ENCODE peak calls at places on chromosomes 16 and 17, in nine cellular contexts. C is dorsolateral prefrontal cortex, M is breast epithelium, S is right lobe of liver, E is AG04450, T is Peyer's patch, I is transverse colon, V is colonic mucosa, X is neural progenitor cell. D is an unnamed sample.

GRCh38 chr16:86010680-86011141 is 111.7 kb downstream of the IRF8 start:
- DNase-seq in C (no peak), M (no peak), S (no peak), E (no peak), T (peak), I (no peak), V (no peak), X (no peak), D (no peak)

GRCh38 chr17:16313159-16314090 is 39.8 kb downstream of the CENPV start:
- DNase-seq in C (no peak), M (no peak), S (no peak), E (peak), T (no peak), I (no peak), V (no peak), X (no peak), D (no peak)

GRCh38 chr16:12627394-12627793 is 176.3 kb downstream of the CPPED1 start:
- DNase-seq in C (no peak), M (no peak), S (no peak), E (no peak), T (no peak), I (no peak), V (no peak), X (no peak), D (no peak)

GRCh38 chr17:72693956-72694355 is 398.5 kb downstream of the SLC39A11 start:
- DNase-seq in C (no peak), M (no peak), S (no peak), E (no peak), T (no peak), I (no peak), V (no peak), X (no peak), D (no peak)

GRCh38 chr17:40366861-40367518 is 2.5 kb upstream of the GJD3 start:
- DNase-seq in C (no peak), M (no peak), S (no peak), E (no peak), T (no peak), I (no peak), V (no peak), X (no peak), D (no peak)

GRCh38 chr17:60345233-60345632 is 46.7 kb downstream of the USP32 start:
- DNase-seq in C (no peak), M (no peak), S (no peak), E (no peak), T (no peak), I (no peak), V (no peak), X (no peak), D (no peak)

GRCh38 chr17:68446626-68447041 is 10.7 kb downstream of the WIPI1 start:
- DNase-seq in C (no peak), M (no peak), S (no peak), E (no peak), T (no peak), I (no peak), V (no peak), X (no peak), D (no peak)

GRCh38 chr16:29230671-29231091 is 175.8 kb downstream of the NPIPB11 start:
- DNase-seq in C (no peak), M (no peak), S (no peak), E (peak), T (no peak), I (no peak), V (no peak), X (peak), D (no peak)

GRCh38 chr17:38861399-38861843 is 7.9 kb upstream of the RPL23 start:
- DNase-seq in C (no peak), M (no peak), S (no peak), E (no peak), T (no peak), I (no peak), V (no peak), X (no peak), D (no peak)

GRCh38 chr17:81941484-81942166 is 4.5 kb upstream of the PYCR1 start:
- DNase-seq in C (peak), M (no peak), S (no peak), E (no peak), T (no peak), I (no peak), V (no peak), X (peak), D (peak)

GRCh38 chr16:68272501-68273209 is 8.3 kb downstream of the SLC7A6 start:
- DNase-seq in C (no peak), M (no peak), S (no peak), E (no peak), T (peak), I (peak), V (peak), X (no peak), D (no peak)

GRCh38 chr17:45353047-45353446 is 36.2 kb upstream of the MAP3K14 start:
- DNase-seq in C (no peak), M (peak), S (no peak), E (no peak), T (no peak), I (peak), V (no peak), X (no peak), D (no peak)

GRCh38 chr17:79078476-79079190 is 4.0 kb downstream of the ENGASE start:
- DNase-seq in C (no peak), M (no peak), S (peak), E (no peak), T (no peak), I (peak), V (peak), X (no peak), D (no peak)

GRCh38 chr17:81119223-81120148 is 45.8 kb upstream of the PVALEF start:
- DNase-seq in C (peak), M (peak), S (peak), E (peak), T (peak), I (peak), V (peak), X (peak), D (peak)

GRCh38 chr16:566475-567361 is at the start of gene NHLRC4:
- DNase-seq in C (no peak), M (peak), S (peak), E (no peak), T (peak), I (peak), V (peak), X (peak), D (no peak)

GRCh38 chr16:4944333-4945281 is 7.7 kb upstream of the PPL start:
- DNase-seq in C (no peak), M (peak), S (peak), E (peak), T (peak), I (peak), V (peak), X (no peak), D (peak)

GRCh38 chr17:41049110-41049509 is 2.0 kb upstream of the KRTAP2-1 start:
- DNase-seq in C (no peak), M (no peak), S (no peak), E (no peak), T (no peak), I (no peak), V (no peak), X (no peak), D (no peak)

GRCh38 chr16:84761448-84762368 is 58.1 kb upstream of the CRISPLD2 start:
- DNase-seq in C (no peak), M (no peak), S (no peak), E (no peak), T (no peak), I (no peak), V (no peak), X (no peak), D (no peak)

GRCh38 chr17:82366749-82367148 is 4.8 kb upstream of the UTS2R start:
- DNase-seq in C (no peak), M (no peak), S (no peak), E (no peak), T (no peak), I (peak), V (peak), X (no peak), D (no peak)

GRCh38 chr17:7745748-7746470 is 28.4 kb downstream of the DNAH2 start:
- DNase-seq in C (no peak), M (peak), S (no peak), E (peak), T (no peak), I (no peak), V (no peak), X (no peak), D (peak)

GRCh38 chr16:30185141-30185682 is 1.8 kb downstream of the CORO1A start:
- DNase-seq in C (no peak), M (no peak), S (peak), E (no peak), T (peak), I (peak), V (no peak), X (no peak), D (peak)

GRCh38 chr17:71229036-71229435 is 891.8 kb upstream of the SOX9 start:
- DNase-seq in C (no peak), M (no peak), S (no peak), E (no peak), T (no peak), I (no peak), V (no peak), X (no peak), D (no peak)

GRCh38 chr17:56912105-56912999 is 1.5 kb downstream of the TRIM25 start:
- DNase-seq in C (no peak), M (no peak), S (peak), E (no peak), T (no peak), I (peak), V (peak), X (no peak), D (no peak)

GRCh38 chr16:69567031-69567680 is 1.4 kb downstream of the NFAT5 start:
- DNase-seq in C (no peak), M (no peak), S (no peak), E (no peak), T (no peak), I (no peak), V (no peak), X (no peak), D (no peak)

GRCh38 chr17:71494456-71494855 is 626.4 kb upstream of the SOX9 start:
- DNase-seq in C (no peak), M (no peak), S (no peak), E (no peak), T (no peak), I (no peak), V (no peak), X (no peak), D (no peak)

GRCh38 chr17:83117594-83117993 is 38.2 kb downstream of the METRNL start:
- DNase-seq in C (no peak), M (no peak), S (no peak), E (no peak), T (no peak), I (no peak), V (no peak), X (no peak), D (no peak)

GRCh38 chr17:69525920-69526841 is 111.7 kb downstream of the MAP2K6 start:
- DNase-seq in C (no peak), M (no peak), S (no peak), E (peak), T (no peak), I (peak), V (peak), X (peak), D (no peak)

GRCh38 chr17:74449773-74450172 is 16.7 kb upstream of the CD300A start:
- DNase-seq in C (no peak), M (no peak), S (peak), E (no peak), T (no peak), I (no peak), V (no peak), X (no peak), D (peak)

GRCh38 chr16:84471316-84471715 is 33.1 kb downstream of the MEAK7 start:
- DNase-seq in C (no peak), M (no peak), S (no peak), E (no peak), T (no peak), I (no peak), V (no peak), X (no peak), D (no peak)

GRCh38 chr17:29571883-29572681 is 3.6 kb downstream of the TP53I13 start:
- DNase-seq in C (peak), M (peak), S (peak), E (no peak), T (peak), I (peak), V (peak), X (no peak), D (no peak)

GRCh38 chr17:76738468-76738850 is 540 bp downstream of the MFSD11 start:
- DNase-seq in C (no peak), M (no peak), S (no peak), E (no peak), T (no peak), I (no peak), V (no peak), X (no peak), D (no peak)

GRCh38 chr17:62064029-62064790 is 868 bp downstream of the MED13 start:
- DNase-seq in C (no peak), M (no peak), S (no peak), E (no peak), T (no peak), I (no peak), V (no peak), X (no peak), D (no peak)

GRCh38 chr17:62059394-62059793 is 5.7 kb downstream of the MED13 start:
- DNase-seq in C (no peak), M (no peak), S (no peak), E (no peak), T (no peak), I (no peak), V (no peak), X (no peak), D (no peak)

GRCh38 chr17:62062936-62063335 is 2.1 kb downstream of the MED13 start:
- DNase-seq in C (no peak), M (no peak), S (no peak), E (no peak), T (no peak), I (no peak), V (no peak), X (no peak), D (no peak)

GRCh38 chr17:62064791-62065563 is at the start of gene MED13:
- DNase-seq in C (peak), M (peak), S (peak), E (no peak), T (peak), I (peak), V (peak), X (peak), D (peak)

DNA sequence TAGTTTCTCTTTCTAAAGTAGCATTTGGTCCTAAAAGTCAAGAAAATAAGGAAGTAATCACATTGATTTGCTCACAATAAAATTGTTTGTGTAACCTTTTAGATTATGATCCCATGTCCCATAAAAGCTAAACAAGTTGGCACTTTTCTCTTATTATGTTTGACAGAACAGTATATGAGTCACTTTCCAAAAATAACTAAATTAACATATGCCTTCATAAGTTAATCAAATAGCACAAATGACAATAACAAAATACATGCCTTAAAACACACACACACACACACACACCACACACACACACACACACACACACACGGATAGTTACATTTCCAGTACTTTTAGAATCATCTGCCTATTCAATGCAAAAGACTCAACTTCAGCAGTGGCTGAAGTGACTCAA is 2.8 kb downstream of the MED13 start:
- DNase-seq in C (no peak), M (no peak), S (no peak), E (no peak), T (no peak), I (no peak), V (no peak), X (no peak), D (no peak)
- H3K4me3 ChIP-seq in C (no peak), M (no peak), S (peak), E (peak), T (peak), I (peak), V (no peak), X (peak), D (peak)

GRCh38 chr17:34474706-34475105 is 104.7 kb upstream of the TMEM132E start:
- DNase-seq in C (no peak), M (no peak), S (no peak), E (no peak), T (no peak), I (no peak), V (no peak), X (peak), D (no peak)
- TF ChIP-seq CTCF in C (no peak), M (no peak), S (no peak), E (no peak), T (no peak), I (no peak), V (no peak), X (peak), D (no peak)

GRCh38 chr16:47144559-47144877 is 773 bp upstream of the NETO2 start:
- DNase-seq in C (no peak), M (no peak), S (no peak), E (no peak), T (no peak), I (no peak), V (no peak), X (no peak), D (no peak)
- H3K27ac ChIP-seq in C (peak), M (no peak), S (no peak), E (no peak), T (peak), I (no peak), V (no peak), X (no peak), D (no peak)

DNA sequence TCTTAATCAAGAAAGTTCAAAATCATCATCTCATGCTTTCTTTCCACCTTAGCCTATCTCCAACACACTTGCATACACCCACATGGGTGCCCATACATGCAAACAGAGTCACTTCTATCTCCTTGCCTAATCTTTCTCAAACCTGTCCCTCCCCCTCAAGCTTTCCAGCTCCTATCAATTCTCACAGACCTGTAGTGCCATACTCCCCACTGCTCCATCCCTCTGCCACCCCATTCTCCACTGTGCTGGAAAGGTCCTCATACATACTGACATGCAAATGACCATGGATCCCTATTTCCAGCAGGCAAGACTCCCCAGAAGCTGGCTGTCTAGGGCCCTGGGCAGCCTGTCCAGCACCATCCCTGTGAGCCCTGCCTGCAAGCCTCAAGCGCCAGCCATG is 320.4 kb upstream of the CCL2 start:
- DNase-seq in C (no peak), M (no peak), S (no peak), E (no peak), T (no peak), I (no peak), V (no peak), X (no peak), D (no peak)
- H3K4me3 ChIP-seq in C (no peak), M (no peak), S (no peak), E (no peak), T (no peak), I (no peak), V (no peak), X (no peak), D (no peak)

GRCh38 chr17:66138120-66138519 is 53.8 kb downstream of the CEP112 start:
- DNase-seq in C (no peak), M (no peak), S (no peak), E (no peak), T (no peak), I (no peak), V (no peak), X (no peak), D (no peak)
- TF ChIP-seq CTCF in C (no peak), M (no peak), S (no peak), E (no peak), T (no peak), I (no peak), V (no peak), X (no peak), D (no peak)